ENCODE peak calls at places on chromosomes 11 and 22, in four cellular contexts. T is AG08395, O is pulmonary artery endothelial cell, L is transverse colon. Q is an unnamed sample.

GRCh38 chr22:35299217-35299716 is 427 bp upstream of the TOM1 start:
- DNase-seq in T (peak; percentile 20), O (no peak), L (no peak), Q (peak; percentile 15)

GRCh38 chr11:61361237-61361636 is 445 bp downstream of the CYB561A3 start:
- DNase-seq in T (no peak), O (no peak), L (no peak), Q (no peak)

GRCh38 chr11:10139656-10140055 is 154.4 kb downstream of the SBF2 start:
- DNase-seq in T (peak; percentile 85), O (peak; percentile 64), L (no peak), Q (no peak)

GRCh38 chr11:2777871-2778629 is 78.3 kb upstream of the KCNQ1OT1 start:
- DNase-seq in T (no peak), O (no peak), L (no peak), Q (no peak)

GRCh38 chr22:22085702-22086500 is 103.3 kb upstream of the TOP3B start:
- DNase-seq in T (peak; percentile 67), O (no peak), L (no peak), Q (no peak)

GRCh38 chr11:487571-488021 is 19.4 kb downstream of the RNH1 start:
- DNase-seq in T (no peak), O (no peak), L (no peak), Q (no peak)

GRCh38 chr11:10796191-10796590 is 12.5 kb downstream of the EIF4G2 start:
- DNase-seq in T (no peak), O (no peak), L (no peak), Q (no peak)

GRCh38 chr11:46392421-46393230 is 1.1 kb upstream of the CHRM4 start:
- DNase-seq in T (peak; percentile 97), O (peak; percentile 33), L (peak; percentile 85), Q (no peak)

GRCh38 chr22:22989856-22990255 is 80.5 kb upstream of the GNAZ start:
- DNase-seq in T (no peak), O (no peak), L (no peak), Q (no peak)